ENCODE peak calls at places on chromosomes 13 and 19, in six cellular contexts. One of them, this sample, is unnamed.

GRCh38 chr13:113836917-113837553 is 26.8 kb downstream of the GAS6 start:
- DNase-seq in COR-L47: peak; percentile 45
- DNase-seq in effector memory CD4-positive, alpha-beta T cell: no peak
- DNase-seq in amniotic epithelial cell: peak; percentile 84
- DNase-seq in activated T-helper 1 cell treated with Interleukin-2 at 50 U/mL for 16 hours: no peak
- DNase-seq in cardiac fibroblast: peak; percentile 77
- DNase-seq in this sample: no peak

GRCh38 chr19:49690656-49691242 is at the start of gene CPT1C:
- DNase-seq in effector memory CD4-positive, alpha-beta T cell: peak; percentile 15
- DNase-seq in cardiac fibroblast: peak; percentile 78
- DNase-seq in activated T-helper 1 cell treated with Interleukin-2 at 50 U/mL for 16 hours: no peak
- DNase-seq in amniotic epithelial cell: peak; percentile 65
- DNase-seq in COR-L47: peak; percentile 87
- DNase-seq in this sample: no peak

GRCh38 chr13:47897411-47898050 is 103.5 kb downstream of the SUCLA2 start:
- DNase-seq in amniotic epithelial cell: peak; percentile 46
- DNase-seq in effector memory CD4-positive, alpha-beta T cell: no peak
- DNase-seq in COR-L47: no peak
- DNase-seq in cardiac fibroblast: peak; percentile 17
- DNase-seq in activated T-helper 1 cell treated with Interleukin-2 at 50 U/mL for 16 hours: no peak
- DNase-seq in this sample: no peak

GRCh38 chr19:18319591-18320135 is 3.2 kb downstream of the LSM4 start:
- DNase-seq in COR-L47: no peak
- DNase-seq in amniotic epithelial cell: no peak
- DNase-seq in cardiac fibroblast: no peak
- DNase-seq in effector memory CD4-positive, alpha-beta T cell: no peak
- DNase-seq in activated T-helper 1 cell treated with Interleukin-2 at 50 U/mL for 16 hours: no peak
- DNase-seq in this sample: no peak

GRCh38 chr19:46466536-46467199 is 4.7 kb downstream of the PNMA8A start:
- DNase-seq in cardiac fibroblast: peak; percentile 84
- DNase-seq in amniotic epithelial cell: peak; percentile 72
- DNase-seq in COR-L47: no peak
- DNase-seq in effector memory CD4-positive, alpha-beta T cell: no peak
- DNase-seq in activated T-helper 1 cell treated with Interleukin-2 at 50 U/mL for 16 hours: no peak
- DNase-seq in this sample: no peak

GRCh38 chr13:75454497-75454896 is 27.5 kb downstream of the TBC1D4 start:
- DNase-seq in effector memory CD4-positive, alpha-beta T cell: no peak
- DNase-seq in activated T-helper 1 cell treated with Interleukin-2 at 50 U/mL for 16 hours: no peak
- DNase-seq in COR-L47: no peak
- DNase-seq in cardiac fibroblast: no peak
- DNase-seq in amniotic epithelial cell: peak; percentile 37
- DNase-seq in this sample: no peak

GRCh38 chr13:108897955-108898354 is 268.5 kb downstream of the MYO16 start:
- DNase-seq in activated T-helper 1 cell treated with Interleukin-2 at 50 U/mL for 16 hours: no peak
- DNase-seq in cardiac fibroblast: no peak
- DNase-seq in COR-L47: no peak
- DNase-seq in effector memory CD4-positive, alpha-beta T cell: no peak
- DNase-seq in amniotic epithelial cell: no peak
- DNase-seq in this sample: no peak

GRCh38 chr13:106479849-106480400 is 55.5 kb downstream of the EFNB2 start:
- DNase-seq in COR-L47: no peak
- DNase-seq in effector memory CD4-positive, alpha-beta T cell: no peak
- DNase-seq in activated T-helper 1 cell treated with Interleukin-2 at 50 U/mL for 16 hours: no peak
- DNase-seq in cardiac fibroblast: no peak
- DNase-seq in amniotic epithelial cell: no peak
- DNase-seq in this sample: no peak

GRCh38 chr19:49064029-49064629 is 489 bp downstream of the NTF4 start:
- DNase-seq in amniotic epithelial cell: no peak
- DNase-seq in COR-L47: no peak
- DNase-seq in activated T-helper 1 cell treated with Interleukin-2 at 50 U/mL for 16 hours: no peak
- DNase-seq in effector memory CD4-positive, alpha-beta T cell: no peak
- DNase-seq in cardiac fibroblast: no peak
- DNase-seq in this sample: no peak

This sample was measured in natural killer cell.